ENCODE peak calls at places on chromosomes 16 and 17, in seven cellular contexts. H is left colon; L is HFFc6; R is T1000; J is astrocyte of the spinal cord; M is CD8-positive, alpha-beta T cell; K is NAMALWA. Y is an unnamed sample.

GRCh38 chr16:81712681-81713080 is 66.4 kb upstream of the PLCG2 start:
- DNase-seq in H (no peak), L (no peak), R (no peak), J (no peak), M (no peak), K (no peak), Y (no peak)

GRCh38 chr16:324451-325334 is 27.8 kb downstream of the AXIN1 start:
- DNase-seq in H (peak), L (no peak), R (no peak), J (no peak), M (peak), K (no peak), Y (no peak)

GRCh38 chr17:38541281-38541680 is 64.5 kb downstream of the SRCIN1 start:
- DNase-seq in H (no peak), L (no peak), R (no peak), J (no peak), M (no peak), K (no peak), Y (no peak)

GRCh38 chr17:6953689-6954088 is 42.2 kb upstream of the ALOX12 start:
- DNase-seq in H (no peak), L (no peak), R (no peak), J (no peak), M (no peak), K (no peak), Y (no peak)

GRCh38 chr17:74759941-74760340 is 11.5 kb downstream of the NHERF1 start:
- DNase-seq in H (no peak), L (no peak), R (no peak), J (no peak), M (no peak), K (no peak), Y (no peak)

GRCh38 chr16:4377573-4378146 is 6.0 kb downstream of the VASN start:
- DNase-seq in H (no peak), L (no peak), R (no peak), J (no peak), M (no peak), K (no peak), Y (no peak)

GRCh38 chr17:28398280-28398981 is 7.6 kb downstream of the SLC46A1 start:
- DNase-seq in H (no peak), L (no peak), R (no peak), J (no peak), M (no peak), K (no peak), Y (no peak)

GRCh38 chr16:54194008-54194731 is 92.4 kb downstream of the IRX3 start:
- DNase-seq in H (peak), L (no peak), R (no peak), J (peak), M (no peak), K (no peak), Y (peak)

GRCh38 chr17:79609616-79610150 is 1.2 kb downstream of the RBFOX3 start:
- DNase-seq in H (no peak), L (no peak), R (no peak), J (no peak), M (no peak), K (no peak), Y (no peak)

GRCh38 chr16:72658888-72659717 is 388.8 kb downstream of the ZFHX3 start:
- DNase-seq in H (no peak), L (peak), R (no peak), J (peak), M (no peak), K (peak), Y (no peak)

GRCh38 chr16:51431517-51432241 is 280.6 kb upstream of the SALL1 start:
- DNase-seq in H (no peak), L (peak), R (peak), J (peak), M (no peak), K (no peak), Y (peak)

GRCh38 chr17:58335779-58336455 is 7.3 kb upstream of the TSPOAP1 start:
- DNase-seq in H (no peak), L (no peak), R (no peak), J (no peak), M (peak), K (peak), Y (no peak)

GRCh38 chr17:80163315-80163714 is 6.5 kb upstream of the CARD14 start:
- DNase-seq in H (no peak), L (no peak), R (no peak), J (no peak), M (no peak), K (no peak), Y (no peak)

GRCh38 chr17:76296889-76297288 is 11.2 kb downstream of the QRICH2 start:
- DNase-seq in H (no peak), L (no peak), R (no peak), J (no peak), M (no peak), K (no peak), Y (no peak)

GRCh38 chr17:38873646-38874380 is 4.0 kb downstream of the LASP1 start:
- DNase-seq in H (peak), L (no peak), R (peak), J (no peak), M (no peak), K (no peak), Y (no peak)

GRCh38 chr17:39867891-39868553 is at the start of gene ZPBP2:
- DNase-seq in H (no peak), L (no peak), R (no peak), J (no peak), M (peak), K (no peak), Y (no peak)

GRCh38 chr17:10875984-10876555 is 38.2 kb upstream of the PIRT start:
- DNase-seq in H (peak), L (peak), R (no peak), J (peak), M (peak), K (peak), Y (peak)

GRCh38 chr17:17119106-17119505 is 76.8 kb downstream of the MPRIP start:
- DNase-seq in H (peak), L (no peak), R (no peak), J (no peak), M (no peak), K (no peak), Y (no peak)

GRCh38 chr16:10688291-10688690 is 6.4 kb downstream of the TEKT5 start:
- DNase-seq in H (peak), L (no peak), R (no peak), J (no peak), M (no peak), K (no peak), Y (no peak)

GRCh38 chr17:40551091-40551873 is 14.0 kb downstream of the CCR7 start:
- DNase-seq in H (peak), L (peak), R (peak), J (peak), M (no peak), K (no peak), Y (no peak)

GRCh38 chr17:28388106-28388505 is 16.6 kb downstream of the SARM1 start:
- DNase-seq in H (no peak), L (no peak), R (no peak), J (no peak), M (no peak), K (no peak), Y (no peak)

GRCh38 chr17:65198653-65199382 is 61.6 kb downstream of the RGS9 start:
- DNase-seq in H (no peak), L (peak), R (peak), J (peak), M (peak), K (peak), Y (no peak)

GRCh38 chr16:48003226-48003907 is 152.4 kb downstream of the ABCC12 start:
- DNase-seq in H (no peak), L (no peak), R (peak), J (no peak), M (no peak), K (no peak), Y (no peak)

GRCh38 chr16:56734429-56734828 is 4.5 kb downstream of the NUP93 start:
- DNase-seq in H (no peak), L (peak), R (no peak), J (no peak), M (no peak), K (no peak), Y (no peak)

GRCh38 chr17:60851181-60851580 is 173.5 kb downstream of the BCAS3 start:
- DNase-seq in H (no peak), L (no peak), R (no peak), J (no peak), M (no peak), K (no peak), Y (no peak)

GRCh38 chr17:72239548-72239947 is 118.7 kb downstream of the SOX9 start:
- DNase-seq in H (no peak), L (no peak), R (no peak), J (no peak), M (no peak), K (no peak), Y (no peak)

GRCh38 chr17:44279586-44280344 is 11.8 kb upstream of the SLC4A1 start:
- DNase-seq in H (peak), L (peak), R (peak), J (peak), M (peak), K (no peak), Y (peak)

GRCh38 chr16:2663553-2664521 is 18.5 kb upstream of the KCTD5 start:
- DNase-seq in H (peak), L (peak), R (no peak), J (peak), M (no peak), K (peak), Y (no peak)

GRCh38 chr17:3956558-3956957 is 7.7 kb downstream of the ATP2A3 start:
- DNase-seq in H (no peak), L (no peak), R (no peak), J (no peak), M (no peak), K (no peak), Y (no peak)

GRCh38 chr17:8105957-8106398 is 12.3 kb downstream of the ALOXE3 start:
- DNase-seq in H (no peak), L (no peak), R (no peak), J (no peak), M (no peak), K (no peak), Y (no peak)

GRCh38 chr17:18186271-18186982 is 2.8 kb downstream of the ALKBH5 start:
- DNase-seq in H (no peak), L (peak), R (no peak), J (peak), M (no peak), K (no peak), Y (no peak)

GRCh38 chr16:78249056-78249455 is 149.6 kb downstream of the WWOX start:
- DNase-seq in H (peak), L (no peak), R (no peak), J (no peak), M (no peak), K (no peak), Y (no peak)

GRCh38 chr16:290681-291405 is 7.9 kb downstream of the PDIA2 start:
- DNase-seq in H (no peak), L (no peak), R (no peak), J (no peak), M (no peak), K (no peak), Y (no peak)

GRCh38 chr16:12260647-12261262 is 284.2 kb downstream of the SNX29 start:
- DNase-seq in H (no peak), L (no peak), R (no peak), J (peak), M (no peak), K (peak), Y (no peak)

Y was measured in anterior cingulate cortex.